ENCODE peak calls at places on chromosomes 6 and 20, in eight cellular contexts. T is retina; I is activated CD8-positive, alpha-beta memory T cell treated with anti-CD3 and anti-CD28 coated beads, Interleukin-2, amount 50 U/mL, for 48 hours; F is ACHN; J is NCI-H774; D is GM12892; S is T-helper 2 cell; Z is glutamatergic neuron. W is an unnamed sample.

GRCh38 chr6:109595998-109596397 is 95.0 kb downstream of the AK9 start:
- DNase-seq in T (no peak), I (no peak), F (peak), J (no peak), D (no peak), S (no peak), Z (no peak), W (no peak)

GRCh38 chr6:22447862-22448261 is 121.5 kb upstream of the HDGFL1 start:
- DNase-seq in T (peak), I (no peak), F (no peak), J (no peak), D (no peak), S (no peak), Z (no peak), W (no peak)

GRCh38 chr6:1667805-1668175 is 58.1 kb downstream of the FOXC1 start:
- DNase-seq in T (no peak), I (no peak), F (no peak), J (no peak), D (no peak), S (no peak), Z (no peak), W (no peak)

GRCh38 chr20:35181731-35182130 is 9.9 kb downstream of the PROCR start:
- DNase-seq in T (no peak), I (no peak), F (no peak), J (no peak), D (no peak), S (no peak), Z (no peak), W (no peak)

GRCh38 chr20:54153847-54154246 is 19.9 kb downstream of the CYP24A1 start:
- DNase-seq in T (no peak), I (no peak), F (no peak), J (no peak), D (no peak), S (no peak), Z (no peak), W (no peak)

GRCh38 chr6:30073489-30074240 is 1.9 kb downstream of the RNF39 start:
- DNase-seq in T (no peak), I (no peak), F (no peak), J (no peak), D (no peak), S (no peak), Z (no peak), W (no peak)

GRCh38 chr6:51495806-51496380 is 591.5 kb downstream of the PKHD1 start:
- DNase-seq in T (peak), I (no peak), F (no peak), J (no peak), D (no peak), S (no peak), Z (no peak), W (no peak)

GRCh38 chr6:90458353-90459224 is 128.3 kb downstream of the MAP3K7 start:
- DNase-seq in T (no peak), I (peak), F (no peak), J (no peak), D (no peak), S (peak), Z (no peak), W (peak)

GRCh38 chr6:170329321-170329720 is 22.8 kb downstream of the FAM120B start:
- DNase-seq in T (no peak), I (no peak), F (no peak), J (no peak), D (no peak), S (no peak), Z (no peak), W (no peak)

GRCh38 chr6:143529095-143529494 is 17.6 kb upstream of the FUCA2 start:
- DNase-seq in T (no peak), I (no peak), F (peak), J (no peak), D (no peak), S (no peak), Z (no peak), W (no peak)

GRCh38 chr6:51644426-51644825 is 443.0 kb downstream of the PKHD1 start:
- DNase-seq in T (no peak), I (no peak), F (no peak), J (no peak), D (no peak), S (no peak), Z (no peak), W (no peak)

GRCh38 chr6:100877851-100878250 is 3.3 kb downstream of the ASCC3 start:
- DNase-seq in T (no peak), I (no peak), F (no peak), J (no peak), D (no peak), S (no peak), Z (no peak), W (no peak)